ENCODE peak calls at places on chromosomes 16 and 17, in six cellular contexts. G is neural progenitor cell, Z is A549, P is cardiac muscle cell, B is prostate gland, H is heart left ventricle. X is an unnamed sample.

GRCh38 chr17:17168401-17168800 is 37.7 kb downstream of the PLD6 start:
- DNase-seq in P (no peak), Z (no peak), H (no peak), B (no peak), G (no peak), X (no peak)

GRCh38 chr17:67196422-67196821 is 48.6 kb downstream of the HELZ start:
- DNase-seq in P (no peak), B (no peak), Z (no peak), G (no peak), H (no peak), X (no peak)

GRCh38 chr17:37176683-37177082 is 199.1 kb upstream of the C17orf78 start:
- DNase-seq in G (no peak), H (no peak), Z (no peak), B (no peak), P (no peak), X (no peak)

GRCh38 chr16:64627781-64628180 is 494.1 kb downstream of the CDH11 start:
- DNase-seq in H (peak; percentile 68), Z (no peak), G (no peak), P (no peak), B (no peak), X (no peak)

GRCh38 chr17:81553616-81554181 is 1.5 kb upstream of the FAAP100 start:
- DNase-seq in G (no peak), Z (peak; percentile 71), P (peak; percentile 95), H (no peak), B (no peak), X (peak; percentile 89)

GRCh38 chr16:81142864-81143263 is 46.7 kb upstream of the GCSH start:
- DNase-seq in H (no peak), Z (no peak), P (no peak), B (no peak), G (no peak), X (no peak)

GRCh38 chr16:59651662-59652061 is 917.5 kb upstream of the GOT2 start:
- DNase-seq in P (no peak), B (no peak), G (no peak), H (no peak), Z (no peak), X (no peak)

GRCh38 chr17:28227278-28228108 is 91.5 kb upstream of the TMEM97 start:
- DNase-seq in H (no peak), P (peak; percentile 44), B (peak; percentile 85), Z (peak; percentile 93), G (peak; percentile 99), X (peak; percentile 87)

GRCh38 chr16:27446721-27447120 is 44.7 kb downstream of the IL21R start:
- DNase-seq in P (no peak), G (no peak), H (no peak), Z (no peak), B (no peak), X (no peak)

GRCh38 chr17:73334771-73335513 is 23.1 kb upstream of the CDC42EP4 start:
- DNase-seq in H (no peak), G (no peak), Z (no peak), P (no peak), B (no peak), X (no peak)

GRCh38 chr16:88558457-88559442 is 11.5 kb upstream of the ZC3H18 start:
- DNase-seq in P (peak; percentile 88), H (peak; percentile 80), B (peak; percentile 23), G (peak; percentile 64), Z (peak; percentile 83), X (peak; percentile 78)

GRCh38 chr16:74752756-74753155 is 21.9 kb downstream of the FA2H start:
- DNase-seq in Z (no peak), B (no peak), P (no peak), G (no peak), H (no peak), X (no peak)

GRCh38 chr17:334974-335481 is 17.6 kb downstream of the RPH3AL start:
- DNase-seq in B (no peak), P (no peak), G (no peak), H (peak; percentile 17), Z (no peak), X (no peak)

GRCh38 chr17:5419959-5420653 is at the start of gene RPAIN:
- DNase-seq in H (peak; percentile 88), B (peak; percentile 91), G (peak; percentile 92), Z (peak; percentile 93), P (peak; percentile 87), X (peak; percentile 96)

GRCh38 chr17:78933959-78934568 is 8.9 kb upstream of the TIMP2 start:
- DNase-seq in G (peak; percentile 89), B (peak; percentile 98), Z (peak; percentile 94), P (peak; percentile 99), H (peak; percentile 93), X (peak; percentile 85)

GRCh38 chr17:83195330-83196087 is 116.1 kb downstream of the METRNL start:
- DNase-seq in G (no peak), B (peak; percentile 73), P (peak; percentile 34), Z (no peak), H (peak; percentile 52), X (no peak)

GRCh38 chr17:68600123-68600880 is 865 bp downstream of the FAM20A start:
- DNase-seq in P (no peak), G (peak; percentile 75), H (peak; percentile 49), B (no peak), Z (peak; percentile 28), X (no peak)

GRCh38 chr17:11326492-11326891 is 85.5 kb downstream of the SHISA6 start:
- DNase-seq in P (no peak), Z (no peak), H (no peak), G (no peak), B (no peak), X (no peak)

GRCh38 chr16:4033951-4034350 is 82.3 kb downstream of the ADCY9 start:
- DNase-seq in B (no peak), Z (no peak), P (no peak), G (no peak), H (no peak), X (no peak)

DNA sequence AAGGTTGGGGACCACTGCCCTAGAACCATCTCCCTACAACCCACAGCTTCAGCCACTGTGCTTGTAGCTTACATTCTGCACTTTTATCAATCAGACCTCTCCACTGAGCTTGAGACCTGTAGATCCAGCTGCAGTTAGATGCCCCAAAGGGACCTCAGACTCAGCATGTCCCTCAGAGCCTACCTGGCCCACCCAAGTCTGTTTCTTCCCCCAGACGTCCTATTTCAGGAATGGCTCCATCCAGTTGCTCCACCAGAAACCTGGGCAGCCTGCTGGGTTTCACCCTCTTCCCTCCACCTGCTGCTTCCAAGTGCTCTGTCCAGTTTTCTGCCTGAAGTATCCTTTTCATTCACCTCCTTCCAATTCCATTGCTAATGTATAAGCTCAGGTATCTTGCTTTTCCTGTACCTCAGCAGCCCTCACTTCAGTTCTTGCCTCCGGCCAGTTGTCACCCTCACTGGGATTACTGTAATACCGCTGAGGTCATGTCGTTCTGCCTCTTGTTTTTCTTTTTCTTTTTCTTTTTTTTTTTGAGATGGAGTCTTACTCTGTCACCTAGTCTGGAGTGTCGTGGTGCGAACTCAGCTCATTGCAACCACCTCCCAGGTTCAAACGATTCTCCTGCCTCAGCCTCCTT is 55.0 kb downstream of the GNA13 start:
- DNase-seq in H (no peak), G (no peak), P (no peak), Z (no peak), B (no peak), X (no peak)
- H3K4me1 ChIP-seq in H (no peaks in the 10 kb centered on the region), G (no peaks in the 10 kb centered on the region), P (peaks cover 4% of the 10 kb centered on the region), Z (no peaks in the 10 kb centered on the region), B (no peaks in the 10 kb centered on the region), X (no peaks in the 10 kb centered on the region)

GRCh38 chr17:57972151-57972550 is 15.9 kb downstream of the VEZF1 start:
- DNase-seq in P (no peak), H (peak; percentile 7), G (no peak), Z (no peak), B (no peak), X (no peak)
- H3K4me3 ChIP-seq in P (no peak overlapping the region), H (no peak overlapping the region), G (no peak overlapping the region), Z (no peak overlapping the region), B (no peak overlapping the region), X (no peak overlapping the region)

GRCh38 chr16:85553436-85554113 is 59.5 kb upstream of the GSE1 start:
- DNase-seq in H (peak; percentile 81), Z (peak; percentile 77), B (no peak), P (peak; percentile 78), G (no peak), X (peak; percentile 67)
- TF ChIP-seq CTCF in H (no peak), Z (peak; percentile 59), B (peak; percentile 23), P (peak; percentile 19), G (peak; percentile 49), X (peak; percentile 27)

GRCh38 chr16:56711862-56712261 is 18.1 kb upstream of the NUP93 start:
- DNase-seq in H (no peak), P (no peak), B (no peak), G (no peak), Z (no peak), X (no peak)

GRCh38 chr16:56710181-56710737 is 19.7 kb upstream of the NUP93 start:
- DNase-seq in H (no peak), B (no peak), Z (no peak), G (no peak), P (no peak), X (no peak)

GRCh38 chr16:56708418-56708817 is 21.5 kb upstream of the NUP93 start:
- DNase-seq in G (no peak), B (no peak), Z (no peak), H (no peak), P (no peak), X (no peak)

GRCh38 chr16:56709686-56710040 is 20.3 kb upstream of the NUP93 start:
- DNase-seq in Z (no peak), B (no peak), H (no peak), P (no peak), G (no peak), X (no peak)

GRCh38 chr16:56708821-56709685 is 20.9 kb upstream of the NUP93 start:
- DNase-seq in B (no peak), P (no peak), H (no peak), Z (no peak), G (no peak), X (no peak)
- H3K4me1 ChIP-seq in B (no peaks in the 10 kb centered on the region), P (no peaks in the 10 kb centered on the region), H (no peaks in the 10 kb centered on the region), Z (no peaks in the 10 kb centered on the region), G (no peaks in the 10 kb centered on the region), X (no peaks in the 10 kb centered on the region)

DNA sequence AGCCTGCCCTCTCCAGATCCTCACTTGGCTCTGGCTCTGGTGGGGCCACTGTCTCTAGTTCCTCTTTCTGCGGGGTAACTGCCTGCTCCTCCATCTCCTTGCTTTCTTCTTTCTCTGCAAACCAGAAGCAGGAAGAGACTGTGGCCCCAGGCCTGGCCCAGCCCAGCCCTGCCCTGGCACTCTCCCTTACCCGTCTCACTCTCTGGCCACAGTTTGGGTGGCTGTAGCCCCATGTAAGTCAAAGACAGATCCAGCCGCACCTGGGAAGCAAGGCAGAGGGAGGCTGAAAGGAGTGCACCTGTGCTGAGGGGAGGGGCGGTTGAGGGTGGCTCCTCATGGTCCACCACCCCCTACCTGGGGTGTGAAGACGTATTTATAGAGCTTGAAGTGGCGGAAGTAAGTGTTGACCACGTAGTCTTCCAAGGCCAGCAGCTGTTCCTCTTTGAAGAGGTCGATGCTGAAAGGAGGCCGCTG is 2.8 kb downstream of the CFAP119 start:
- DNase-seq in H (no peak), B (no peak), Z (no peak), G (no peak), P (no peak), X (no peak)
- H3K4me3 ChIP-seq in H (no peak overlapping the region), B (no peak overlapping the region), Z (no peak overlapping the region), G (no peak overlapping the region), P (no peak overlapping the region), X (no peak overlapping the region)